ENCODE peak calls at places on chromosome 20, in eight cellular contexts. N is HTR-8/SVneo; F is stimulated activated CD4-positive, alpha-beta T cell treated with anti-CD3 and anti-CD28 coated beads, Interleukin-12 subunit alpha, Interleukin-12 subunit beta, amount 100 ng/mL, for 4 hours; C is occipital lobe; A is ELR; V is cardiac fibroblast; K is H54; D is NCI-H1436. P is an unnamed sample.

GRCh38 chr20:64223526-64224067 is 32.0 kb upstream of the PCMTD2 start:
- DNase-seq in N (no peak), F (no peak), C (no peak), A (peak; percentile 24), V (peak; percentile 28), K (no peak), D (no peak), P (peak; percentile 28)

GRCh38 chr20:14925286-14925685 is 587.9 kb upstream of the FLRT3 start:
- DNase-seq in N (no peak), F (no peak), C (no peak), A (no peak), V (no peak), K (no peak), D (no peak), P (no peak)

GRCh38 chr20:20487811-20488210 is 119.9 kb downstream of the INSM1 start:
- DNase-seq in N (no peak), F (no peak), C (no peak), A (no peak), V (no peak), K (no peak), D (no peak), P (no peak)

GRCh38 chr20:37902504-37903313 is at the start of gene VSTM2L:
- DNase-seq in N (no peak), F (no peak), C (peak; percentile 45), A (peak; percentile 52), V (peak; percentile 77), K (no peak), D (no peak), P (peak; percentile 18)

GRCh38 chr20:45113865-45114264 is 1.1 kb downstream of the WFDC5 start:
- DNase-seq in N (no peak), F (no peak), C (no peak), A (no peak), V (no peak), K (no peak), D (no peak), P (no peak)

GRCh38 chr20:32980131-32980941 is 23.9 kb downstream of the SUN5 start:
- DNase-seq in N (no peak), F (no peak), C (peak; percentile 70), A (no peak), V (no peak), K (no peak), D (no peak), P (peak; percentile 75)

GRCh38 chr20:63498950-63499332 is at the start of gene EEF1A2:
- DNase-seq in N (peak; percentile 75), F (peak; percentile 42), C (peak; percentile 56), A (peak; percentile 39), V (no peak), K (no peak), D (peak; percentile 72), P (no peak)

GRCh38 chr20:57851786-57852185 is 142.0 kb upstream of the PMEPA1 start:
- DNase-seq in N (no peak), F (no peak), C (no peak), A (no peak), V (no peak), K (no peak), D (no peak), P (no peak)

GRCh38 chr20:36481380-36482043 is 59.8 kb upstream of the MYL9 start:
- DNase-seq in N (no peak), F (no peak), C (no peak), A (peak; percentile 32), V (no peak), K (no peak), D (no peak), P (no peak)

GRCh38 chr20:23666189-23666588 is 22.6 kb downstream of the CST4 start:
- DNase-seq in N (no peak), F (no peak), C (no peak), A (peak; percentile 36), V (peak; percentile 26), K (no peak), D (no peak), P (no peak)

GRCh38 chr20:47950103-47950502 is 164.8 kb upstream of the SULF2 start:
- DNase-seq in N (peak; percentile 48), F (no peak), C (no peak), A (peak; percentile 32), V (peak; percentile 21), K (no peak), D (no peak), P (peak; percentile 29)

GRCh38 chr20:4014031-4014474 is 1.3 kb downstream of the RNF24 start:
- DNase-seq in N (peak; percentile 67), F (no peak), C (no peak), A (peak; percentile 85), V (peak; percentile 89), K (no peak), D (peak; percentile 41), P (no peak)

P was measured in hypothalamus.